ENCODE peak calls at places on chromosomes 11 and 22, in seven cellular contexts. M is BE2C; Y is NCI-H1092 treated with DMSO at 0.1 percent for 48 hours; K is NCI-H146; X is stimulated activated CD4-positive, alpha-beta T cell treated with anti-CD3 and anti-CD28 coated beads, Interleukin-12 subunit alpha, Interleukin-12 subunit beta, amount 100 ng/mL, for 48 hours; P is SK-MEL-5; V is GM10248. S is an unnamed sample.

GRCh38 chr11:44927174-44927661 is 23.5 kb downstream of the TP53I11 start:
- DNase-seq in M (peak), Y (peak), K (peak), X (peak), P (peak), V (peak), S (peak)

GRCh38 chr22:45602004-45602733 is 69.5 kb upstream of the ATXN10 start:
- DNase-seq in M (peak), Y (no peak), K (no peak), X (no peak), P (no peak), V (no peak), S (no peak)

GRCh38 chr22:29334696-29335344 is 19.3 kb upstream of the RASL10A start:
- DNase-seq in M (no peak), Y (no peak), K (no peak), X (no peak), P (no peak), V (no peak), S (no peak)

GRCh38 chr11:6320411-6321207 is at the start of gene CAVIN3:
- DNase-seq in M (no peak), Y (no peak), K (no peak), X (peak), P (peak), V (peak), S (no peak)

GRCh38 chr22:46328797-46329196 is 6.7 kb upstream of the TRMU start:
- DNase-seq in M (no peak), Y (no peak), K (no peak), X (no peak), P (no peak), V (no peak), S (no peak)

GRCh38 chr22:45473626-45474237 is 29.0 kb upstream of the FBLN1 start:
- DNase-seq in M (no peak), Y (no peak), K (no peak), X (no peak), P (peak), V (no peak), S (no peak)

GRCh38 chr11:8286886-8287285 is 23.2 kb upstream of the LMO1 start:
- DNase-seq in M (no peak), Y (no peak), K (no peak), X (no peak), P (no peak), V (no peak), S (no peak)

GRCh38 chr22:42269407-42270177 is 861 bp downstream of the TCF20 start:
- DNase-seq in M (peak), Y (no peak), K (peak), X (peak), P (peak), V (peak), S (peak)

GRCh38 chr11:132177106-132177505 is 806.7 kb downstream of the NTM start:
- DNase-seq in M (no peak), Y (no peak), K (no peak), X (no peak), P (peak), V (no peak), S (no peak)

GRCh38 chr11:62360685-62361084 is 23.4 kb downstream of the ASRGL1 start:
- DNase-seq in M (no peak), Y (no peak), K (no peak), X (no peak), P (no peak), V (no peak), S (no peak)

GRCh38 chr22:37281646-37282384 is 493 bp upstream of the CYTH4 start:
- DNase-seq in M (no peak), Y (no peak), K (no peak), X (peak), P (no peak), V (no peak), S (no peak)

GRCh38 chr11:72321381-72321996 is 77.5 kb upstream of the PHOX2A start:
- DNase-seq in M (peak), Y (no peak), K (no peak), X (no peak), P (no peak), V (no peak), S (no peak)

GRCh38 chr22:17368727-17369552 is at the start of gene CECR2:
- DNase-seq in M (peak), Y (peak), K (peak), X (no peak), P (peak), V (no peak), S (peak)

GRCh38 chr22:37843746-37844089 is 416 bp downstream of the ANKRD54 start:
- DNase-seq in M (peak), Y (peak), K (no peak), X (no peak), P (peak), V (peak), S (peak)

GRCh38 chr11:27938011-27938410 is 169.9 kb downstream of the KIF18A start:
- DNase-seq in M (no peak), Y (no peak), K (no peak), X (no peak), P (no peak), V (no peak), S (no peak)

GRCh38 chr11:86571273-86571948 is 101.0 kb downstream of the ME3 start:
- DNase-seq in M (peak), Y (no peak), K (peak), X (no peak), P (peak), V (no peak), S (no peak)

GRCh38 chr11:92531051-92531747 is 306.6 kb downstream of the FAT3 start:
- DNase-seq in M (no peak), Y (no peak), K (no peak), X (no peak), P (peak), V (no peak), S (no peak)

GRCh38 chr11:60118333-60118732 is 29.9 kb downstream of the MS4A2 start:
- DNase-seq in M (no peak), Y (no peak), K (no peak), X (no peak), P (peak), V (peak), S (no peak)

GRCh38 chr22:49044776-49045175 is 782.9 kb downstream of the BRD1 start:
- DNase-seq in M (no peak), Y (no peak), K (no peak), X (no peak), P (no peak), V (no peak), S (no peak)

GRCh38 chr22:30453731-30454510 is 17.9 kb downstream of the SEC14L3 start:
- DNase-seq in M (peak), Y (peak), K (peak), X (no peak), P (peak), V (no peak), S (peak)

GRCh38 chr11:128208329-128209220 is 378.8 kb downstream of the ETS1 start:
- DNase-seq in M (no peak), Y (no peak), K (no peak), X (no peak), P (no peak), V (no peak), S (no peak)

GRCh38 chr11:76588455-76589325 is 81.9 kb downstream of the LRRC32 start:
- DNase-seq in M (no peak), Y (no peak), K (no peak), X (peak), P (no peak), V (peak), S (no peak)

S was measured in NCI-H345.